ENCODE peak calls at places on chromosomes 16 and 17, in eight cellular contexts. W is WTC11; B is uterus; R is stimulated activated CD4-positive, alpha-beta T cell treated with anti-CD3 and anti-CD28 coated beads, Interleukin-2, amount 100 ng/mL, for 24 hours; N is mucosa of gallbladder; Q is AG04449; P is psoas muscle; M is fibroblast of lung. V is an unnamed sample.

GRCh38 chr16:31138621-31139578 is 3.4 kb upstream of the PRSS8 start:
- DNase-seq in P (peak), B (peak), R (no peak), W (peak), M (peak), Q (no peak), N (peak), V (peak)

GRCh38 chr17:61770043-61770442 is 93.3 kb downstream of the BRIP1 start:
- DNase-seq in N (no peak), W (no peak), P (no peak), R (no peak), B (no peak), M (no peak), Q (no peak), V (no peak)

GRCh38 chr17:7393613-7394451 is 493 bp downstream of the PLSCR3 start:
- DNase-seq in Q (no peak), W (peak), N (no peak), R (peak), P (peak), M (no peak), B (peak), V (no peak)

GRCh38 chr17:43823350-43824084 is 9.4 kb downstream of the MPP3 start:
- DNase-seq in W (no peak), R (no peak), Q (no peak), P (no peak), M (no peak), B (peak), N (peak), V (no peak)

GRCh38 chr17:4199818-4200402 is 56.9 kb downstream of the CYB5D2 start:
- DNase-seq in P (no peak), Q (no peak), W (peak), N (no peak), B (no peak), R (peak), M (peak), V (no peak)

GRCh38 chr17:74943808-74944522 is 8.3 kb downstream of the OTOP3 start:
- DNase-seq in M (no peak), N (no peak), Q (no peak), W (peak), B (no peak), P (no peak), R (no peak), V (no peak)

GRCh38 chr17:81566461-81567126 is 14.4 kb upstream of the FAAP100 start:
- DNase-seq in P (peak), N (peak), M (peak), W (no peak), B (peak), Q (peak), R (no peak), V (peak)

GRCh38 chr16:64440421-64440831 is 681.4 kb downstream of the CDH11 start:
- DNase-seq in N (no peak), B (no peak), P (peak), M (peak), R (no peak), W (no peak), Q (peak), V (peak)

GRCh38 chr16:56632848-56633365 is 448 bp downstream of the MT1M start:
- DNase-seq in B (no peak), W (no peak), N (no peak), R (no peak), M (no peak), P (no peak), Q (no peak), V (no peak)

GRCh38 chr17:61203765-61204164 is 195.9 kb upstream of the TBX2 start:
- DNase-seq in N (no peak), W (no peak), M (peak), Q (no peak), B (no peak), R (no peak), P (no peak), V (no peak)

GRCh38 chr17:34420254-34420766 is 57.3 kb upstream of the CCL1 start:
- DNase-seq in W (peak), Q (no peak), N (peak), M (peak), B (peak), P (peak), R (peak), V (no peak)

GRCh38 chr17:19554393-19554792 is 20.7 kb downstream of the SLC47A1 start:
- DNase-seq in N (no peak), W (no peak), R (no peak), Q (no peak), P (no peak), B (peak), M (no peak), V (peak)

GRCh38 chr17:51118330-51119195 is 2.1 kb downstream of the SPAG9 start:
- DNase-seq in M (no peak), B (peak), W (no peak), N (peak), P (peak), R (no peak), Q (no peak), V (no peak)